ENCODE peak calls at places on chromosomes 3 and 15, in six cellular contexts. M is SK-N-SH, I is HepG2, L is HCT116, P is GM12878, V is H1. T is an unnamed sample.
A peak's percentile ranks its signal among the peaks of the same experiment; 100 is the strongest.

GRCh38 chr15:101307897-101308603 is 13.0 kb upstream of the SNRPA1 start:
- DNase-seq in M (peak; percentile 13), I (no peak), L (no peak), P (no peak), V (no peak), T (no peak)

GRCh38 chr15:22930782-22931484 is 49.2 kb downstream of the CYFIP1 start:
- DNase-seq in M (no peak), I (no peak), L (no peak), P (no peak), V (no peak), T (peak; percentile 46)

GRCh38 chr3:197511853-197512635 is 43.7 kb downstream of the BDH1 start:
- DNase-seq in M (no peak), I (no peak), L (no peak), P (no peak), V (peak; percentile 69), T (no peak)

GRCh38 chr15:40392986-40393948 is 10.7 kb downstream of the KNSTRN start:
- DNase-seq in M (no peak), I (no peak), L (no peak), P (no peak), V (no peak), T (no peak)

GRCh38 chr3:126258670-126259069 is 78.3 kb upstream of the ALDH1L1 start:
- DNase-seq in M (no peak), I (no peak), L (no peak), P (no peak), V (no peak), T (no peak)

GRCh38 chr15:70152070-70152480 is 54.4 kb upstream of the TLE3 start:
- DNase-seq in M (no peak), I (no peak), L (no peak), P (no peak), V (no peak), T (no peak)

GRCh38 chr15:95770191-95770590 is 560.3 kb upstream of the NR2F2 start:
- DNase-seq in M (no peak), I (no peak), L (no peak), P (no peak), V (no peak), T (no peak)

GRCh38 chr15:86919581-86919980 is 839.9 kb downstream of the AGBL1 start:
- DNase-seq in M (no peak), I (no peak), L (no peak), P (no peak), V (no peak), T (no peak)

GRCh38 chr15:76529911-76530310 is 193.3 kb downstream of the ISL2 start:
- DNase-seq in M (no peak), I (no peak), L (no peak), P (no peak), V (no peak), T (no peak)

GRCh38 chr3:143199998-143200909 is 80.7 kb downstream of the CHST2 start:
- DNase-seq in M (no peak), I (no peak), L (no peak), P (no peak), V (no peak), T (no peak)

GRCh38 chr3:150130404-150131100 is 159.9 kb upstream of the PFN2 start:
- DNase-seq in M (no peak), I (no peak), L (no peak), P (no peak), V (peak; percentile 72), T (no peak)

GRCh38 chr15:80459380-80459779 is 55.2 kb downstream of the ARNT2 start:
- DNase-seq in M (no peak), I (peak; percentile 82), L (no peak), P (no peak), V (no peak), T (no peak)

GRCh38 chr15:70269991-70270751 is 172.5 kb upstream of the TLE3 start:
- DNase-seq in M (no peak), I (no peak), L (no peak), P (no peak), V (no peak), T (no peak)

GRCh38 chr15:42694398-42694797 is 42.5 kb downstream of the CDAN1 start:
- DNase-seq in M (no peak), I (no peak), L (no peak), P (no peak), V (no peak), T (no peak)

GRCh38 chr3:49724586-49724985 is 835 bp upstream of the GMPPB start:
- DNase-seq in M (peak; percentile 53), I (no peak), L (no peak), P (no peak), V (peak; percentile 50), T (no peak)

GRCh38 chr15:89496155-89497098 is at the start of gene RHCG:
- DNase-seq in M (peak; percentile 61), I (peak; percentile 69), L (no peak), P (no peak), V (peak; percentile 83), T (peak; percentile 85)

GRCh38 chr15:90871097-90871715 is 2.8 kb downstream of the FURIN start:
- DNase-seq in M (peak; percentile 79), I (no peak), L (no peak), P (no peak), V (peak; percentile 66), T (peak; percentile 29)

GRCh38 chr15:28116521-28117488 is 17.7 kb upstream of the OCA2 start:
- DNase-seq in M (no peak), I (no peak), L (no peak), P (no peak), V (no peak), T (no peak)

GRCh38 chr3:64057231-64057630 is 33.9 kb upstream of the PSMD6 start:
- DNase-seq in M (no peak), I (no peak), L (no peak), P (no peak), V (no peak), T (no peak)

GRCh38 chr3:10394491-10395025 is 73.6 kb upstream of the SEC13 start:
- DNase-seq in M (no peak), I (no peak), L (no peak), P (no peak), V (no peak), T (no peak)

GRCh38 chr3:47910777-47911440 is 105.3 kb downstream of the MAP4 start:
- DNase-seq in M (peak; percentile 16), I (peak; percentile 14), L (peak; percentile 81), P (no peak), V (no peak), T (no peak)

GRCh38 chr15:91864669-91865068 is 11.2 kb downstream of the SLCO3A1 start:
- DNase-seq in M (no peak), I (no peak), L (no peak), P (no peak), V (no peak), T (no peak)

GRCh38 chr15:97783240-97783639 is 177.3 kb upstream of the ARRDC4 start:
- DNase-seq in M (no peak), I (no peak), L (no peak), P (no peak), V (no peak), T (no peak)

GRCh38 chr15:100923902-100924301 is 4.7 kb downstream of the LRRK1 start:
- DNase-seq in M (no peak), I (no peak), L (no peak), P (no peak), V (no peak), T (no peak)

GRCh38 chr15:35410775-35411174 is 135.2 kb downstream of the DPH6 start:
- DNase-seq in M (no peak), I (no peak), L (no peak), P (no peak), V (no peak), T (no peak)

DNA sequence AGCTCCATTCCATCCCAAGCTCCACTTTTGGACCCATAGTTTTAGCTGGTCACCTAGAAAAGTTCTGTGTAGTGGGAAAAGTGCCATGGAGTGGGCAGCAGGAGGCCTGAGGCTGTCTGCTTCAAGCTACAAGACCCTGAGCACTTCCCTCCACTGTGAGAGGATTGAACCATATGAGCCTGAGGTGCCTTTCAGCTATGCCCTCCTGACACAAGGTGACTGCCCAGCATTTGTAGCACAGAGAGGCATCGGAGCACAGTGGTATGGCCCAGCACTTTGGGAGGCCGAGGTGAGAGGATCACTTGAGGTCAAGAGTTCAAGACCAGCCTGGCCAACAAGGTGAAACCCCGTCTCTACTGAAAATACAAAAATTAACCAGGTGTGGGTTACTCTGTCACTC is 3.9 kb upstream of the KBTBD13 start:
- DNase-seq in M (no peak), I (no peak), L (no peak), P (no peak), V (no peak), T (no peak)
- TF ChIP-seq JUND in M (no peak), I (no peak), L (no peak), P (no peak), V (no peak), T (no peak)

GRCh38 chr3:7309707-7310106 is 448.8 kb downstream of the GRM7 start:
- DNase-seq in M (no peak), I (no peak), L (no peak), P (no peak), V (no peak), T (no peak)
- TF ChIP-seq JUND in M (no peak), I (no peak), L (no peak), P (no peak), V (no peak), T (no peak)

GRCh38 chr3:71776543-71776942 is 8.4 kb downstream of the PROK2 start:
- DNase-seq in M (no peak), I (no peak), L (no peak), P (no peak), V (no peak), T (no peak)

GRCh38 chr3:71771884-71772283 is 13.1 kb downstream of the PROK2 start:
- DNase-seq in M (no peak), I (no peak), L (no peak), P (no peak), V (no peak), T (no peak)

DNA sequence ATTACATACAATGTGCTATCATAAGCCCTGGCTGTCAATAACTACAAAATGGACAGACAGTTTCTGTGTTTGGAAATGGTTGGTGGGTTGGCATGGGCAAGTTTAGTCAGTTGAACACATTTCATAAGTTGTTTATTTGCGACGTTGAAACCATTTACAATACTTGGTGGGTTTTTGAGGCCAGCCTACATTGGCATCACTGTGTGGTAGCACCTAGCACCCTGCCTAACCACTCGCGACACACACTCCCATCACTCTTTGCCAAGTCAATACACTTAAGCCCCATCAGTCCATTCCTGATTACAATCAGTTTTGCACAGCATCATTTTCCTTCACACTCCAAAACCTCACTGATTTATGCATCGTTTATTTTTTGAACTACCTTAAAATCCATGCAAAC is 13.8 kb downstream of the PROK2 start:
- DNase-seq in M (no peak), I (no peak), L (no peak), P (no peak), V (peak; percentile 27), T (no peak)
- TF ChIP-seq JUND in M (no peak), I (no peak), L (no peak), P (no peak), V (no peak), T (no peak)

GRCh38 chr15:82043130-82043673 is 2.6 kb downstream of the MEX3B start:
- DNase-seq in M (peak; percentile 69), I (no peak), L (no peak), P (no peak), V (peak; percentile 72), T (no peak)

GRCh38 chr15:82039871-82040270 is 5.9 kb downstream of the MEX3B start:
- DNase-seq in M (no peak), I (no peak), L (no peak), P (no peak), V (no peak), T (no peak)

GRCh38 chr15:82043726-82044372 is 2.0 kb downstream of the MEX3B start:
- DNase-seq in M (peak; percentile 56), I (no peak), L (no peak), P (no peak), V (peak; percentile 65), T (no peak)

GRCh38 chr15:82040395-82040794 is 5.4 kb downstream of the MEX3B start:
- DNase-seq in M (no peak), I (no peak), L (no peak), P (no peak), V (no peak), T (no peak)

GRCh38 chr15:82040862-82041261 is 5.0 kb downstream of the MEX3B start:
- DNase-seq in M (no peak), I (no peak), L (no peak), P (no peak), V (peak; percentile 67), T (peak; percentile 48)
- TF ChIP-seq JUND in M (no peak), I (no peak), L (no peak), P (no peak), V (no peak), T (no peak)

T was measured in T47D.